ENCODE peak calls at places on chromosome 10, in four cellular contexts. T, I, P and O are unnamed samples.

GRCh38 chr10:15321431-15322321 is 49.4 kb downstream of the FAM171A1 start:
- DNase-seq in I (peak), T (peak), P (no peak), O (no peak)

GRCh38 chr10:31320598-31321211 is 1.7 kb downstream of the ZEB1 start:
- DNase-seq in P (peak), T (peak), I (peak), O (no peak)

GRCh38 chr10:98268694-98269386 is 846 bp upstream of the LOXL4 start:
- DNase-seq in P (peak), T (no peak), I (no peak), O (no peak)

GRCh38 chr10:74882831-74883230 is 56.4 kb downstream of the KAT6B start:
- DNase-seq in P (no peak), I (no peak), T (peak), O (no peak)

GRCh38 chr10:86960863-86961434 is 2.5 kb downstream of the SNCG start:
- DNase-seq in P (no peak), I (no peak), T (no peak), O (no peak)

GRCh38 chr10:71426058-71426605 is 29.4 kb downstream of the CDH23 start:
- DNase-seq in P (no peak), I (peak), T (no peak), O (no peak)

GRCh38 chr10:119737827-119738226 is 12.0 kb downstream of the INPP5F start:
- DNase-seq in T (peak), I (no peak), P (peak), O (no peak)

GRCh38 chr10:1119027-1119426 is 62.8 kb downstream of the WDR37 start:
- DNase-seq in P (no peak), I (peak), T (no peak), O (no peak)

GRCh38 chr10:122234416-122234815 is 36.7 kb upstream of the BTBD16 start:
- DNase-seq in T (peak), P (no peak), I (peak), O (no peak)

DNA sequence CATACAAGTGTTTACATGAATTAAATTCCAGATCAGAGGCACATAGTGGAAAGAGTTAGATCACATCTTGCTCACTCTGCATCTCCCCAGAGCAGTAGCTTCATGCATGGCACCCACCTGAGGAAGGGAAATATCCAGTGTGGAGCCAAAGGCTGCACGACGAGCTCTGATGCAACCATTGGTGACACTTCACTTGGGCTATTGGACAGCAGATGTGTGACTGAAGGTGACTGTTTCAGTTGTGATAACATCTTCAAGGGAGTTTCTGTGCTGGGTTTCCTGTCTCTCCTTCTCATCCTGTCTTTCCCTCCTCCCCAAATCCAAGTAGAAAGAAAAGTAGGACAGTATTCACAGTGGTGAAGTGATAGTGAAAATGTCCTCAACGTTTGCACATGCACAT is 115.0 kb downstream of the TAF3 start:
- DNase-seq in T (peak), I (no peak), P (peak), O (no peak)
- TF ChIP-seq RCOR1 in T (no peak), I (no peak), P (no peak), O (no peak)

DNA sequence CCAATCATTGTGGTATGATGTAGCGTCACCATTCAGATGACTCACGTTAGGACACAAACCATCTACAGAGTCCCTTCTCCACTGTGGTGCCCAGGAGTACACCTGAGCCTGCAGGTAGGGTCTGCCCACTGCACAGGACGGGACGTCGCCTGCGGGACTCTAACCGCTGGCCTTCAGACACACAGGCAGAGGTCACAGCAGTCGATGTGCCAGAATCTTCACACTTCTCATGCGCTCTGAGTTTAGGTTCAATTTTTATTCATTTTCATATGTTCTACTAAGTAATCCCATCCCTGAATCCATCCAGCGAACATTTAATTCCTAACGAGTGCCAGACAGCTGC is 73.4 kb downstream of the CXCL12 start:
- DNase-seq in T (no peak), P (no peak), I (no peak), O (no peak)
- H3K9ac ChIP-seq in T (no peak), P (no peak), I (no peak), O (no peak)

GRCh38 chr10:110491346-110491745 is 6.4 kb upstream of the DUSP5 start:
- DNase-seq in I (no peak), P (no peak), T (no peak), O (no peak)
- TF ChIP-seq RCOR1 in I (no peak), P (no peak), T (no peak), O (no peak)

GRCh38 chr10:21498977-21499376 is 26.5 kb downstream of the SKIDA1 start:
- DNase-seq in I (no peak), P (no peak), T (no peak), O (no peak)
- H3K9ac ChIP-seq in I (no peak), P (no peak), T (no peak), O (no peak)

GRCh38 chr10:22086730-22087364 is 83.3 kb upstream of the DNAJC1 start:
- DNase-seq in P (peak), I (peak), T (peak), O (no peak)
- TF ChIP-seq RCOR1 in P (peak), I (no peak), T (no peak), O (no peak)

GRCh38 chr10:5462841-5463293 is 36.5 kb downstream of the CALML5 start:
- DNase-seq in P (no peak), I (no peak), T (no peak), O (no peak)

GRCh38 chr10:5460468-5461200 is 38.7 kb downstream of the CALML5 start:
- DNase-seq in T (no peak), P (no peak), I (no peak), O (no peak)

GRCh38 chr10:5461201-5461585 is 38.2 kb downstream of the CALML5 start:
- DNase-seq in T (no peak), P (no peak), I (no peak), O (no peak)

GRCh38 chr10:5464521-5464920 is 34.8 kb downstream of the CALML5 start:
- DNase-seq in T (no peak), P (no peak), I (no peak), O (no peak)

DNA sequence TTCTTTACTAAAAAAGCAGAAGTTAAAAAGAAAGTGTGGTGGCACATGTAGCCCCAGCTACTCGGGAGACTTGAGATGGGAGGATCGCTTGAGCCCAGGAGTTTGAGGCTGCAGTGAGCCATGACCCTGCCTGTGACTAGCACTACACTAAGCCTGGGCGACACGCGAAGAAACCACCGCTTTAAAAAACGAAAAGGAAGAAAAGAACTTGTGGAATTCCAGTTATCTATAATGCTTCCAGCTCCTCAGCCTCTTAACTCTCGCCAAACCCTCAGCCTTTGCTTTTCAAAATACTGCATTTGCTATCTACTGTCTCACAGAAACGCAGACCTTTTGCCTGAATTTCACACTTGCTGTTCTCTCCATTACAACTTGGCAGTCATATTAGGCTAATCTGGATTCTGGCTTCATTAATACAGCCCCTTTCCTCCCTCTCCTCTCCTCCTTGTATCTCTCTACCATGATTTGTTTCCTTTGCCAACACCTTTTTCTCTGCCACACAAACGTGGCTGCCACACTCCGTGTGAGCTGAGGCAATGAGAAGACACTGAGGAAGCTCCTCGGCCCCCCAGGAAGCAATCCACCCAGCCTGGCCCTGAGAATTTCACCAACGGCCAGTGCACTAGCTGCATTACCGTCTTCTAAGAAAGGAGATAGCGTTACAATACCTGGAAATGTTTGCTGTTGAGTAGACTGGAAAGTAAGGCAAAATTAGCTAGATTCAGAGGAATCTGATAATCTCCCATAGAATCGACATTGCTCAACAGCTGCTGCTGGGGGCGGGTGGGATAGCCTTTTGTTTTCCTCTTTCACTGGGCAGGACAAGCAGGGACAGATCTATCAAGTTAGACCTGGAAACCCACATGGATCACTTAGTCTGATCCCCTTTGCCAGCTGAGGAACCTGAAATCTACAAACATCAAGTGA is 37.2 kb downstream of the CALML5 start:
- DNase-seq in I (no peak), T (peak), P (peak), O (no peak)
- H3K9ac ChIP-seq in I (no peak), T (no peak), P (peak), O (no peak)

DNA sequence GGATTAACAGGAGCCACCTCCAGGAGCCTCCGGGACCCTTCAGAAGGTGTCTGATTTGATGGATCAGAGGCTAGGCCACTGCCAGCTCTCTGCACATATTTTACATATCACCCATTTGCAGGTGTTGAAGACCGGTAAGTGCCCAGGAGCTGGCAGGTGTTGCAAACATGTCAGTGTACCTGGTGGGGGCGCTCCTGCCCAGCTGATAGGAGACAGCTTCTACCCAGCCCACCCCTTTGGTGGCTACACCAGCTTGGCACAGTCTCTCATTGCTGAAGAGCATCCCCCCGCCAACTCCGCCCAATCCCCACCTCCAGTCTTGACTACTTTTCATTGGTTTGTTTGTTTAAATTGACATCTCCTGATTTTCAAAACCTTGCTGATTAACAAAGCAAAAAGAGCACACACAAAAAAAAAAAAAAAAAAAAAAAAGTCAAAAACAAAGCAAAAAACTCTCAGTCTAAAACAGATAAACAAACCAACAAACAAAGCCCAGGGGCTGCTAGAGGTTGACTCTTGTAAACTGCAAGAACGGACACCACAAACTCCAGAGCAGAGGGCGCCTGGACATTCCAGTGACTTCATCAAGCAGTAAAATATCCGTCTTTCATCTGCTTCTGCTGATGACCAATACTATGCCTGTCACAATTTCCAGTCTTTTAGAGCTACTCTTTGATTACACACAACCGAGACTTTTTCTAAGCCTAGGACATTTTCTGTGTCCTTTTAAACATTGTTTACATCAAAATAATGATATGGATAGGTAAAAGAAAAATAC is 275.3 kb downstream of the NRG3 start:
- DNase-seq in P (no peak), I (peak), T (no peak), O (no peak)
- TF ChIP-seq RCOR1 in P (no peak), I (no peak), T (no peak), O (no peak)